ENCODE peak calls at places on chromosomes 16 and 17, in nine cellular contexts. Y is prostate gland, Q is trophoblast cell, A is mesenchymal stem cell, C is fibroblast of lung, S is right atrium auricular region, J is mammary epithelial cell, M is heart left ventricle, I is tibial nerve. K is an unnamed sample.

GRCh38 chr16:26598061-26598460 is 468.7 kb upstream of the C16orf82 start:
- DNase-seq in Q (no peak), I (no peak), S (no peak), M (no peak), J (no peak), C (no peak), A (no peak), Y (no peak), K (no peak)

GRCh38 chr16:89410794-89411309 is 79.5 kb downstream of the ANKRD11 start:
- DNase-seq in A (peak; percentile 53), Y (peak; percentile 91), I (peak; percentile 43), C (peak; percentile 89), J (peak; percentile 67), S (peak; percentile 67), M (peak; percentile 75), Q (no peak), K (peak; percentile 94)

GRCh38 chr16:17343028-17343427 is 127.7 kb downstream of the XYLT1 start:
- DNase-seq in Q (no peak), M (no peak), Y (no peak), A (no peak), J (no peak), S (no peak), I (no peak), C (no peak), K (no peak)

GRCh38 chr16:31002252-31002700 is 8.2 kb downstream of the STX1B start:
- DNase-seq in S (no peak), C (no peak), Y (no peak), M (peak; percentile 14), I (no peak), J (peak; percentile 20), A (no peak), Q (peak; percentile 34), K (no peak)

GRCh38 chr16:46822270-46822669 is 8.7 kb downstream of the C16orf87 start:
- DNase-seq in J (peak; percentile 46), M (no peak), Q (no peak), I (no peak), Y (no peak), S (no peak), C (peak; percentile 93), A (peak; percentile 62), K (no peak)

GRCh38 chr17:58336456-58337094 is 8.0 kb upstream of the TSPOAP1 start:
- DNase-seq in A (no peak), S (no peak), M (peak; percentile 51), Y (no peak), C (peak; percentile 34), Q (no peak), I (no peak), J (no peak), K (no peak)

GRCh38 chr17:31581022-31581483 is 189.6 kb downstream of the RAB11FIP4 start:
- DNase-seq in I (no peak), J (peak; percentile 83), C (peak; percentile 93), A (peak; percentile 40), S (peak; percentile 75), Y (peak; percentile 85), Q (no peak), M (peak; percentile 89), K (peak; percentile 63)

GRCh38 chr17:67212231-67212630 is 32.8 kb downstream of the HELZ start:
- DNase-seq in J (no peak), Q (no peak), I (no peak), M (no peak), C (no peak), A (peak; percentile 41), Y (no peak), S (no peak), K (no peak)

GRCh38 chr16:82451449-82451848 is 175.3 kb upstream of the CDH13 start:
- DNase-seq in J (no peak), S (no peak), Y (no peak), Q (no peak), I (no peak), M (no peak), A (no peak), C (no peak), K (no peak)

GRCh38 chr17:16908282-16908681 is 63.6 kb downstream of the TNFRSF13B start:
- DNase-seq in S (peak; percentile 36), I (no peak), A (no peak), Q (no peak), M (no peak), J (no peak), Y (no peak), C (no peak), K (no peak)

GRCh38 chr16:2004795-2005517 is 4.7 kb downstream of the ZNF598 start:
- DNase-seq in C (no peak), S (no peak), I (no peak), J (no peak), Q (no peak), Y (no peak), M (no peak), A (no peak), K (no peak)

GRCh38 chr17:27954521-27955495 is 61.6 kb upstream of the LYRM9 start:
- DNase-seq in J (no peak), A (no peak), I (no peak), Y (no peak), Q (no peak), C (no peak), M (no peak), S (no peak), K (no peak)

GRCh38 chr16:11384956-11385586 is 39.8 kb downstream of the RMI2 start:
- DNase-seq in M (peak; percentile 14), A (no peak), Y (no peak), S (no peak), I (no peak), C (no peak), Q (no peak), J (no peak), K (no peak)

GRCh38 chr17:14792751-14793150 is 472.4 kb downstream of the PMP22 start:
- DNase-seq in M (no peak), Q (no peak), J (peak; percentile 78), A (no peak), C (peak; percentile 8), Y (peak; percentile 80), I (no peak), S (no peak), K (peak; percentile 79)

GRCh38 chr17:28878981-28879380 is 18.6 kb downstream of the FLOT2 start:
- DNase-seq in I (no peak), M (no peak), Q (peak; percentile 59), J (peak; percentile 61), C (peak; percentile 43), Y (no peak), S (no peak), A (peak; percentile 62), K (no peak)

GRCh38 chr16:55555436-55555835 is 11.0 kb upstream of the CAPNS2 start:
- DNase-seq in A (no peak), S (no peak), Y (no peak), C (peak; percentile 48), I (no peak), J (peak; percentile 57), Q (peak; percentile 19), M (no peak), K (no peak)

GRCh38 chr16:49969356-49970030 is 55.5 kb upstream of the CNEP1R1 start:
- DNase-seq in A (peak; percentile 6), M (no peak), J (no peak), Q (peak; percentile 38), I (no peak), Y (no peak), S (no peak), C (peak; percentile 18), K (no peak)

GRCh38 chr17:47692137-47692894 is 1.6 kb upstream of the TBKBP1 start:
- DNase-seq in C (no peak), J (no peak), Y (no peak), Q (no peak), S (no peak), A (no peak), M (no peak), I (no peak), K (no peak)

GRCh38 chr17:76557368-76558209 is 17.7 kb downstream of the PRCD start:
- DNase-seq in Y (peak; percentile 95), C (peak; percentile 92), S (peak; percentile 96), I (peak; percentile 96), M (peak; percentile 96), J (peak; percentile 93), Q (peak; percentile 90), A (peak; percentile 98), K (peak; percentile 96)
- H3K4me1 ChIP-seq in Y (no peaks in the 10 kb centered on the region), C (peaks cover 17% of the 10 kb centered on the region), S (no peaks in the 10 kb centered on the region), I (peaks cover 40% of the 10 kb centered on the region), M (peaks cover 56% of the 10 kb centered on the region), J (peaks cover 54% of the 10 kb centered on the region), Q (peaks cover 7% of the 10 kb centered on the region), A (peaks cover 20% of the 10 kb centered on the region), K (peaks cover 41% of the 10 kb centered on the region)

GRCh38 chr17:77476498-77476897 is 335.7 kb downstream of the SEC14L1 start:
- DNase-seq in C (no peak), I (no peak), Y (no peak), M (no peak), Q (no peak), S (no peak), J (no peak), A (no peak), K (no peak)
- H3K4me1 ChIP-seq in C (peaks cover 65% of the 10 kb centered on the region), I (peaks cover 95% of the 10 kb centered on the region), Y (peaks cover 51% of the 10 kb centered on the region), M (peaks cover 85% of the 10 kb centered on the region), Q (peaks cover 70% of the 10 kb centered on the region), S (no peaks in the 10 kb centered on the region), J (peaks cover 89% of the 10 kb centered on the region), A (peaks cover 77% of the 10 kb centered on the region), K (peaks cover 7% of the 10 kb centered on the region)

DNA sequence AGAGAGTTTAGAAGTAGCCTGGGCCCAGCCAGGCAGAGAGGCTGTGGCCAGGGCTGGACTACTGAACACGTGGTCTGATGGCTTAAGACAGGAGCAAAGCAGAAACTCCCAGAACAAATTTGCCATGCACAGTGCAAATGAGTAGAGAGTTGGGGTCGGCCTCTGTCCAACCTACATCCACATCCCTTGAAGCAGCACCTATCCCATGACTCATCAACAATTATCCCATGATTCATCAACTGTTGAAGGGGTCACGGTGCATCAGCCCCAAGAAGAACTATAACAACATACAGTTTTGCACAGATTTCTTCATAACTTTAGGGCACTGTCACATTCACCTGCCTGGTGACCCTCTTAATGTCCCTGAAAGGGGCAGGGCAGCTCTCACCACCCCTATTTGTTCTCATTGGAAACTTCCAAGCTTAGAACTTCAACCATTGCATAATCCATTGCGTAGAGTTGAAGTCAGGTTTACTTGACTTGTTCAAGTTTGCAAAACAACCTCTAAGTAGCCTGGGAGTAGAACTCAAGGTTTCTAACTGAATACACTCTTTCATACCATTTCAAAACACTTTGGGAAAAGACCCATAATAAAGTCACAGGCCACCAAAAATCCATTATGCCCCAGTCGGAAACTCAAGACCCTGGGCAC is 235.2 kb upstream of the CDH5 start:
- DNase-seq in M (no peak), A (peak; percentile 75), Q (no peak), S (no peak), C (peak; percentile 87), I (no peak), Y (no peak), J (peak; percentile 39), K (no peak)
- H3K4me1 ChIP-seq in M (peaks cover 26% of the 10 kb centered on the region), A (peaks cover 30% of the 10 kb centered on the region), Q (peaks cover 20% of the 10 kb centered on the region), S (no peaks in the 10 kb centered on the region), C (peaks cover 49% of the 10 kb centered on the region), I (peaks cover 15% of the 10 kb centered on the region), Y (no peaks in the 10 kb centered on the region), J (peaks cover 22% of the 10 kb centered on the region), K (no peaks in the 10 kb centered on the region)

DNA sequence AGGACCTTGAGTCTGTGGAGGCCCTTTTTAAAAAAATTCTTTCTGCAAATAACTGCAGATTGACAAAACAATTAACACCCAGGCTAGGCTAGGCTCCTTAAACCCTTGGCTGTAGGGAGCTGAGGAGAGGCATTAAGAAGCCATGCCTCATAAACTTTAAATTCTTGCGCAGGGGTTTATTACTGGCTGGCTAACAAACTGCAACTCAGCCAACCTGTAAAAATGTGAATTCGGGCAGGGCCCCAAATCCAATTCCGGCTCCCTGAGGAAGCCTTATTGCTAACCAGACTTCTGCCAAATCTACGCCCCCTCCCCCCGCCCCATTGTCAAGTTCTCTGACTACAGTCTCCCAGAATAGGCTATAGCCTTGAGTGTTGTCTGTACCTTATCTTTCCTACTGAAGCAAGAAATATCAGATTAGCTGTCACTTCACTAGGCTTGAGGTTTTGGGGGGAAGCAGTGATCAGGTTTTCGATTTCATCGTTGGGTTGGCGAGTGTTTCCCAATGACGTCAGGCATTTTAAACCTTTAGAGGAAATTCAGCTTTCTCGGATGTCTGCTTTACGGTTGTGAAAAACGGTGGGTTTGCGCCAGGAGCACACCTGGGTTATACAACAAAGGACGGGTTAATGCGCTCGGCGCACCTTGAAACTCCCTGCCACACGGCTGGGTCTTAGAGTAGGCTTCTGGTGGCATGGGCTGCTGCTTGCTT is 2.0 kb downstream of the CDH3 start:
- DNase-seq in Y (peak; percentile 49), J (peak; percentile 41), Q (no peak), C (peak; percentile 29), M (no peak), I (no peak), A (no peak), S (no peak), K (no peak)
- H3K4me1 ChIP-seq in Y (no peaks in the 10 kb centered on the region), J (peaks cover 45% of the 10 kb centered on the region), Q (peaks cover 45% of the 10 kb centered on the region), C (no peaks in the 10 kb centered on the region), M (peaks cover 27% of the 10 kb centered on the region), I (peaks cover 5% of the 10 kb centered on the region), A (peaks cover 30% of the 10 kb centered on the region), S (no peaks in the 10 kb centered on the region), K (no peaks in the 10 kb centered on the region)